ENCODE peak calls at places on chromosome 21, in four cellular contexts. I is T-helper 2 cell, O is NCI-H460, X is thoracic aorta. F is an unnamed sample.

GRCh38 chr21:41779659-41780058 is 12.8 kb upstream of the RIPK4 start:
- DNase-seq in X (no peak), I (no peak), O (no peak), F (no peak)

GRCh38 chr21:46239817-46240325 is 11.3 kb upstream of the LSS start:
- DNase-seq in X (no peak), O (no peak), I (no peak), F (no peak)

GRCh38 chr21:42784896-42785451 is 94.4 kb downstream of the WDR4 start:
- DNase-seq in I (no peak), X (no peak), O (no peak), F (no peak)

GRCh38 chr21:42063578-42064521 is 7.3 kb upstream of the UMODL1 start:
- DNase-seq in X (no peak), O (no peak), I (peak), F (peak)

GRCh38 chr21:42414066-42414465 is 10.4 kb downstream of the UBASH3A start:
- DNase-seq in I (no peak), O (no peak), X (no peak), F (no peak)

GRCh38 chr21:34817821-34818662 is 149.2 kb downstream of the CLIC6 start:
- DNase-seq in O (no peak), X (no peak), I (no peak), F (no peak)

GRCh38 chr21:25863747-25864146 is 129.0 kb downstream of the GABPA start:
- DNase-seq in O (no peak), X (no peak), I (no peak), F (no peak)

GRCh38 chr21:44548381-44548780 is 2.9 kb downstream of the KRTAP10-2 start:
- DNase-seq in O (no peak), I (no peak), X (no peak), F (no peak)

GRCh38 chr21:45588861-45589491 is 46.7 kb upstream of the SLC19A1 start:
- DNase-seq in I (no peak), O (no peak), X (no peak), F (no peak)

GRCh38 chr21:39647476-39647875 is 34.7 kb downstream of the B3GALT5 start:
- DNase-seq in X (no peak), I (no peak), O (no peak), F (no peak)

GRCh38 chr21:44640761-44641160 is 3.6 kb downstream of the KRTAP10-10 start:
- DNase-seq in X (no peak), O (no peak), I (no peak), F (no peak)

GRCh38 chr21:35528109-35529042 is 479.3 kb upstream of the RUNX1 start:
- DNase-seq in O (no peak), I (no peak), X (no peak), F (peak)

F was measured in CD4-positive, alpha-beta T cell.